ENCODE peak calls at places on chromosomes 2 and 18, in eight cellular contexts. One of them, this sample, is unnamed.
A peak's percentile ranks its signal among the peaks of the same experiment; 100 is the strongest.

GRCh38 chr2:100733344-100734187 is 86.4 kb upstream of the NPAS2 start:
- DNase-seq in bronchial epithelial cell: peak; percentile 41
- DNase-seq in H1: no peak
- DNase-seq in Karpas-422: no peak
- DNase-seq in suprapubic skin: peak; percentile 88
- DNase-seq in CD8-positive, alpha-beta memory T cell: no peak
- DNase-seq in HCT116: no peak
- DNase-seq in ovary: no peak
- DNase-seq in this sample: peak; percentile 75

GRCh38 chr2:10475221-10475722 is 27.1 kb upstream of the ODC1 start:
- DNase-seq in bronchial epithelial cell: no peak
- DNase-seq in H1: no peak
- DNase-seq in Karpas-422: no peak
- DNase-seq in suprapubic skin: peak; percentile 54
- DNase-seq in CD8-positive, alpha-beta memory T cell: no peak
- DNase-seq in HCT116: no peak
- DNase-seq in ovary: no peak
- DNase-seq in this sample: no peak

GRCh38 chr18:5238371-5238758 is 41.3 kb upstream of the AKAIN1 start:
- DNase-seq in bronchial epithelial cell: no peak
- DNase-seq in H1: no peak
- DNase-seq in Karpas-422: peak; percentile 63
- DNase-seq in suprapubic skin: peak; percentile 66
- DNase-seq in CD8-positive, alpha-beta memory T cell: peak; percentile 28
- DNase-seq in HCT116: no peak
- DNase-seq in ovary: peak; percentile 52
- DNase-seq in this sample: peak; percentile 30

GRCh38 chr18:45248240-45248903 is 366.9 kb upstream of the SLC14A2 start:
- DNase-seq in bronchial epithelial cell: peak; percentile 45
- DNase-seq in H1: no peak
- DNase-seq in Karpas-422: no peak
- DNase-seq in suprapubic skin: no peak
- DNase-seq in CD8-positive, alpha-beta memory T cell: no peak
- DNase-seq in HCT116: no peak
- DNase-seq in ovary: no peak
- DNase-seq in this sample: peak; percentile 81

GRCh38 chr2:148244593-148245292 is 223.9 kb downstream of the MBD5 start:
- DNase-seq in bronchial epithelial cell: peak; percentile 54
- DNase-seq in H1: no peak
- DNase-seq in Karpas-422: no peak
- DNase-seq in suprapubic skin: no peak
- DNase-seq in CD8-positive, alpha-beta memory T cell: no peak
- DNase-seq in HCT116: no peak
- DNase-seq in ovary: no peak
- DNase-seq in this sample: peak; percentile 81

GRCh38 chr2:241118727-241119505 is 16.8 kb upstream of the MTERF4 start:
- DNase-seq in bronchial epithelial cell: no peak
- DNase-seq in H1: no peak
- DNase-seq in Karpas-422: no peak
- DNase-seq in suprapubic skin: no peak
- DNase-seq in CD8-positive, alpha-beta memory T cell: no peak
- DNase-seq in HCT116: no peak
- DNase-seq in ovary: no peak
- DNase-seq in this sample: no peak

GRCh38 chr18:44803019-44803650 is 122.4 kb downstream of the SETBP1 start:
- DNase-seq in bronchial epithelial cell: no peak
- DNase-seq in H1: no peak
- DNase-seq in Karpas-422: no peak
- DNase-seq in suprapubic skin: no peak
- DNase-seq in CD8-positive, alpha-beta memory T cell: no peak
- DNase-seq in HCT116: no peak
- DNase-seq in ovary: no peak
- DNase-seq in this sample: peak; percentile 53

GRCh38 chr2:3728104-3729054 is 25.0 kb downstream of the DCDC2C start:
- DNase-seq in bronchial epithelial cell: peak; percentile 26
- DNase-seq in H1: no peak
- DNase-seq in Karpas-422: peak; percentile 78
- DNase-seq in suprapubic skin: no peak
- DNase-seq in CD8-positive, alpha-beta memory T cell: no peak
- DNase-seq in HCT116: peak; percentile 33
- DNase-seq in ovary: no peak
- DNase-seq in this sample: peak; percentile 67

GRCh38 chr18:62210138-62210537 is 23.1 kb downstream of the RELCH start:
- DNase-seq in bronchial epithelial cell: no peak
- DNase-seq in H1: no peak
- DNase-seq in Karpas-422: no peak
- DNase-seq in suprapubic skin: no peak
- DNase-seq in CD8-positive, alpha-beta memory T cell: no peak
- DNase-seq in HCT116: no peak
- DNase-seq in ovary: no peak
- DNase-seq in this sample: no peak
- H3K36me3 ChIP-seq in bronchial epithelial cell: peaks cover 10% of the 10 kb centered on the region
- H3K36me3 ChIP-seq in H1: no peaks in the 10 kb centered on the region
- H3K36me3 ChIP-seq in Karpas-422: peaks cover 53% of the 10 kb centered on the region
- H3K36me3 ChIP-seq in suprapubic skin: peaks cover 7% of the 10 kb centered on the region
- H3K36me3 ChIP-seq in CD8-positive, alpha-beta memory T cell: peaks cover 14% of the 10 kb centered on the region
- H3K36me3 ChIP-seq in HCT116: no peaks in the 10 kb centered on the region
- H3K36me3 ChIP-seq in ovary: no peaks in the 10 kb centered on the region
- H3K36me3 ChIP-seq in this sample: peaks cover 9% of the 10 kb centered on the region

GRCh38 chr2:54665436-54665856 is 58.0 kb upstream of the EML6 start:
- DNase-seq in bronchial epithelial cell: peak; percentile 66
- DNase-seq in H1: no peak
- DNase-seq in Karpas-422: peak; percentile 95
- DNase-seq in suprapubic skin: no peak
- DNase-seq in CD8-positive, alpha-beta memory T cell: no peak
- DNase-seq in HCT116: peak; percentile 32
- DNase-seq in ovary: no peak
- DNase-seq in this sample: peak; percentile 68
- H3K36me3 ChIP-seq in bronchial epithelial cell: peaks cover 38% of the 10 kb centered on the region
- H3K36me3 ChIP-seq in H1: peaks cover 46% of the 10 kb centered on the region
- H3K36me3 ChIP-seq in Karpas-422: no peaks in the 10 kb centered on the region
- H3K36me3 ChIP-seq in suprapubic skin: peaks cover 67% of the 10 kb centered on the region
- H3K36me3 ChIP-seq in CD8-positive, alpha-beta memory T cell: peaks cover 47% of the 10 kb centered on the region
- H3K36me3 ChIP-seq in HCT116: peaks cover 7% of the 10 kb centered on the region
- H3K36me3 ChIP-seq in ovary: no peaks in the 10 kb centered on the region
- H3K36me3 ChIP-seq in this sample: peaks cover 38% of the 10 kb centered on the region

GRCh38 chr2:175131252-175131651 is 36.8 kb downstream of the ATF2 start:
- DNase-seq in bronchial epithelial cell: no peak
- DNase-seq in H1: no peak
- DNase-seq in Karpas-422: no peak
- DNase-seq in suprapubic skin: no peak
- DNase-seq in CD8-positive, alpha-beta memory T cell: no peak
- DNase-seq in HCT116: no peak
- DNase-seq in ovary: no peak
- DNase-seq in this sample: no peak

GRCh38 chr2:175135177-175135576 is 32.8 kb downstream of the ATF2 start:
- DNase-seq in bronchial epithelial cell: no peak
- DNase-seq in H1: no peak
- DNase-seq in Karpas-422: no peak
- DNase-seq in suprapubic skin: no peak
- DNase-seq in CD8-positive, alpha-beta memory T cell: no peak
- DNase-seq in HCT116: no peak
- DNase-seq in ovary: no peak
- DNase-seq in this sample: no peak

GRCh38 chr2:175140332-175140731 is 27.7 kb downstream of the ATF2 start:
- DNase-seq in bronchial epithelial cell: no peak
- DNase-seq in H1: no peak
- DNase-seq in Karpas-422: no peak
- DNase-seq in suprapubic skin: no peak
- DNase-seq in CD8-positive, alpha-beta memory T cell: no peak
- DNase-seq in HCT116: no peak
- DNase-seq in ovary: no peak
- DNase-seq in this sample: no peak

GRCh38 chr2:175137793-175138192 is 30.2 kb downstream of the ATF2 start:
- DNase-seq in bronchial epithelial cell: no peak
- DNase-seq in H1: no peak
- DNase-seq in Karpas-422: no peak
- DNase-seq in suprapubic skin: no peak
- DNase-seq in CD8-positive, alpha-beta memory T cell: no peak
- DNase-seq in HCT116: no peak
- DNase-seq in ovary: no peak
- DNase-seq in this sample: no peak

GRCh38 chr2:175136334-175137215 is 31.4 kb downstream of the ATF2 start:
- DNase-seq in bronchial epithelial cell: no peak
- DNase-seq in H1: no peak
- DNase-seq in Karpas-422: no peak
- DNase-seq in suprapubic skin: no peak
- DNase-seq in CD8-positive, alpha-beta memory T cell: no peak
- DNase-seq in HCT116: no peak
- DNase-seq in ovary: no peak
- DNase-seq in this sample: no peak
- H3K36me3 ChIP-seq in bronchial epithelial cell: no peaks in the 10 kb centered on the region
- H3K36me3 ChIP-seq in H1: no peaks in the 10 kb centered on the region
- H3K36me3 ChIP-seq in Karpas-422: peaks cover 40% of the 10 kb centered on the region
- H3K36me3 ChIP-seq in suprapubic skin: peaks cover 8% of the 10 kb centered on the region
- H3K36me3 ChIP-seq in CD8-positive, alpha-beta memory T cell: no peaks in the 10 kb centered on the region
- H3K36me3 ChIP-seq in HCT116: no peaks in the 10 kb centered on the region
- H3K36me3 ChIP-seq in ovary: no peaks in the 10 kb centered on the region
- H3K36me3 ChIP-seq in this sample: peaks cover 2% of the 10 kb centered on the region

GRCh38 chr2:38743672-38744398 is 7.3 kb downstream of the SRSF7 start:
- DNase-seq in bronchial epithelial cell: no peak
- DNase-seq in H1: no peak
- DNase-seq in Karpas-422: no peak
- DNase-seq in suprapubic skin: no peak
- DNase-seq in CD8-positive, alpha-beta memory T cell: no peak
- DNase-seq in HCT116: no peak
- DNase-seq in ovary: no peak
- DNase-seq in this sample: no peak
- H3K36me3 ChIP-seq in bronchial epithelial cell: peaks cover 14% of the 10 kb centered on the region
- H3K36me3 ChIP-seq in H1: peaks cover 53% of the 10 kb centered on the region
- H3K36me3 ChIP-seq in Karpas-422: peaks cover 62% of the 10 kb centered on the region
- H3K36me3 ChIP-seq in suprapubic skin: peaks cover 68% of the 10 kb centered on the region
- H3K36me3 ChIP-seq in CD8-positive, alpha-beta memory T cell: peaks cover 56% of the 10 kb centered on the region
- H3K36me3 ChIP-seq in HCT116: peaks cover 58% of the 10 kb centered on the region
- H3K36me3 ChIP-seq in ovary: no peaks in the 10 kb centered on the region
- H3K36me3 ChIP-seq in this sample: peaks cover 41% of the 10 kb centered on the region

GRCh38 chr2:66899648-66900047 is 464.7 kb downstream of the MEIS1 start:
- DNase-seq in bronchial epithelial cell: peak; percentile 26
- DNase-seq in H1: no peak
- DNase-seq in Karpas-422: no peak
- DNase-seq in suprapubic skin: no peak
- DNase-seq in CD8-positive, alpha-beta memory T cell: no peak
- DNase-seq in HCT116: no peak
- DNase-seq in ovary: no peak
- DNase-seq in this sample: peak; percentile 81
- H3K36me3 ChIP-seq in bronchial epithelial cell: no peaks in the 10 kb centered on the region
- H3K36me3 ChIP-seq in H1: no peaks in the 10 kb centered on the region
- H3K36me3 ChIP-seq in Karpas-422: no peaks in the 10 kb centered on the region
- H3K36me3 ChIP-seq in suprapubic skin: no peaks in the 10 kb centered on the region
- H3K36me3 ChIP-seq in CD8-positive, alpha-beta memory T cell: no peaks in the 10 kb centered on the region
- H3K36me3 ChIP-seq in HCT116: no peaks in the 10 kb centered on the region
- H3K36me3 ChIP-seq in ovary: no peaks in the 10 kb centered on the region
- H3K36me3 ChIP-seq in this sample: no peaks in the 10 kb centered on the region

GRCh38 chr2:55338268-55338667 is 69.2 kb upstream of the MTIF2 start:
- DNase-seq in bronchial epithelial cell: no peak
- DNase-seq in H1: no peak
- DNase-seq in Karpas-422: no peak
- DNase-seq in suprapubic skin: no peak
- DNase-seq in CD8-positive, alpha-beta memory T cell: no peak
- DNase-seq in HCT116: no peak
- DNase-seq in ovary: no peak
- DNase-seq in this sample: peak; percentile 67

DNA sequence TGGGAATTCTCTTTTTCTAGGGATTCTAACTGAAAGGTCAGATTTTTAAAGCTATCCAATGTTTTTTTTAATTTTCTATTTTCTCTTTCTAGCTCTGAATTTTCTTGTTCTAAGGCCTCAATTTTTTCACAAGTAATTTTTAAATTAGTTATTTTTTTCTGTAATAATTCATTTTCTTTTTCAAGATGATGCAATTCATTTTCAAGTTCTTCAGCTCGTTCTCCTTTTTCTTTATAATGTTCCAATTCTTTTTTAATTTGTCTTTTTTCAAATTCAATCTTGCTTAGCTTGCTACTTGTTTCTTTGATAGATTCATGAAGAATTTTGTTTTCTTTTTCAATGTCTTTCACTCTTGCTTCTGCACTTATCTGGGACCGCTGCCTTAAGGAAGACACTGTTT is 65.7 kb upstream of the MTIF2 start:
- DNase-seq in bronchial epithelial cell: no peak
- DNase-seq in H1: no peak
- DNase-seq in Karpas-422: no peak
- DNase-seq in suprapubic skin: no peak
- DNase-seq in CD8-positive, alpha-beta memory T cell: no peak
- DNase-seq in HCT116: no peak
- DNase-seq in ovary: no peak
- DNase-seq in this sample: no peak
- H3K36me3 ChIP-seq in bronchial epithelial cell: no peaks in the 10 kb centered on the region
- H3K36me3 ChIP-seq in H1: no peaks in the 10 kb centered on the region
- H3K36me3 ChIP-seq in Karpas-422: peaks cover 62% of the 10 kb centered on the region
- H3K36me3 ChIP-seq in suprapubic skin: peaks cover 4% of the 10 kb centered on the region
- H3K36me3 ChIP-seq in CD8-positive, alpha-beta memory T cell: no peaks in the 10 kb centered on the region
- H3K36me3 ChIP-seq in HCT116: no peaks in the 10 kb centered on the region
- H3K36me3 ChIP-seq in ovary: no peaks in the 10 kb centered on the region
- H3K36me3 ChIP-seq in this sample: peaks cover 7% of the 10 kb centered on the region

DNA sequence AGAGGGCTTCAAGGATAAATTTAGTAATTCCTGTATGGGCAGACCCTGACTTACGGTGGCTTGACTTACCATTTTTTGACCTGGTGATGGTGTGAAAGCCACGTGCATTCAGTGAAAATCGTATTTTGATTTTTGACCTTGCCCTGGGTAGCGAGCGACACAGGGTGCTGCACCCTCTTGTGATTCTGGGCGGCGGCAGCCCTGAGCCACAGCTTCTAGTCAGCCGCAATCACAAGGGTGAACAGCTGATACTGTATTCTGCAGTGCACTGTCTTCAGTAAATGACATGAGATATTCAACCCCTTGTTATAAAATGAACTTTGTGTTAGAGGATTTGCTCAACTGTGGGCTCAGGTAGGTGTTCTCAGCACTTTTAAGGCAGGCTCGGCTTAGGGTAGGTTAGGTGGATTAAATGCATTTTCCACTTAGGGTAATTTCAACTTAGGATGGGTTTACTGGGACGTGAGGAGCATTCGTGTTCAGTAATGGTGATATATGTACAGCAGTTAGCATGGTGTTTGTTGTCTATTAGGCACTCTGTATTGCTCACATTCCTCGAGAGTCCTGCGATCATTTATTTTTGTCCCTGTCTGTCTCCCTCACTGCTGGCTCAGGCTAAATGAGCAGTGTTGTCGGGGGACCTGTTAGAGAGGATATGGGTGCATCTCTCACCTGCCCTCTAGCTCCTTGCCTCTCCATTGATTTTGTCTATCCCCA is 109.9 kb downstream of the CEP192 start:
- DNase-seq in bronchial epithelial cell: no peak
- DNase-seq in H1: no peak
- DNase-seq in Karpas-422: no peak
- DNase-seq in suprapubic skin: no peak
- DNase-seq in CD8-positive, alpha-beta memory T cell: no peak
- DNase-seq in HCT116: no peak
- DNase-seq in ovary: no peak
- DNase-seq in this sample: no peak
- H3K36me3 ChIP-seq in bronchial epithelial cell: peaks cover 18% of the 10 kb centered on the region
- H3K36me3 ChIP-seq in H1: peaks cover 46% of the 10 kb centered on the region
- H3K36me3 ChIP-seq in Karpas-422: peaks cover 67% of the 10 kb centered on the region
- H3K36me3 ChIP-seq in suprapubic skin: peaks cover 82% of the 10 kb centered on the region
- H3K36me3 ChIP-seq in CD8-positive, alpha-beta memory T cell: peaks cover 49% of the 10 kb centered on the region
- H3K36me3 ChIP-seq in HCT116: peaks cover 30% of the 10 kb centered on the region
- H3K36me3 ChIP-seq in ovary: no peaks in the 10 kb centered on the region
- H3K36me3 ChIP-seq in this sample: peaks cover 54% of the 10 kb centered on the region

DNA sequence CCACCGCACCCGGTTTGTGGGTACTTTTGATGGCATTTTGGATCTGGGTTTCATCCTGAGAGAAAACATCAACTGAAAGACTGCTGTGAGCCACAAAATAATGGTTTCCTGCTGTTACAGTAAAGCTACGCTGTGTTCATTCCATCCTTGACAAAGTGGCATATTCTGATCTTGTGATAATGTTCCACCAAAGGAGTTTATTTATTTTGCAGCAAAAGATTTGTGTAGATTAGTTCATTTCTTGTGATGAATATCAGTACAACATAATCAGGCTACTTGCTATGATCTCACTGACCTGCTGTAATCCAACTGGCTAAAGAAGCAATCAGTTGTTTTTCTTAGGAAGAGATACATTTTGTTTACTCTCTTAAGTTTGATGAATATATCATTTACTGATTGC is 45.0 kb downstream of the EEF1B2 start:
- DNase-seq in bronchial epithelial cell: no peak
- DNase-seq in H1: no peak
- DNase-seq in Karpas-422: no peak
- DNase-seq in suprapubic skin: no peak
- DNase-seq in CD8-positive, alpha-beta memory T cell: no peak
- DNase-seq in HCT116: no peak
- DNase-seq in ovary: no peak
- DNase-seq in this sample: no peak
- H3K36me3 ChIP-seq in bronchial epithelial cell: no peaks in the 10 kb centered on the region
- H3K36me3 ChIP-seq in H1: no peaks in the 10 kb centered on the region
- H3K36me3 ChIP-seq in Karpas-422: no peaks in the 10 kb centered on the region
- H3K36me3 ChIP-seq in suprapubic skin: no peaks in the 10 kb centered on the region
- H3K36me3 ChIP-seq in CD8-positive, alpha-beta memory T cell: no peaks in the 10 kb centered on the region
- H3K36me3 ChIP-seq in HCT116: no peaks in the 10 kb centered on the region
- H3K36me3 ChIP-seq in ovary: no peaks in the 10 kb centered on the region
- H3K36me3 ChIP-seq in this sample: no peaks in the 10 kb centered on the region